ENCODE peak calls at places on chromosome 22, in ten cellular contexts. E is COR-L47; O is spleen; C is HL-60; Q is stimulated activated CD4-positive, alpha-beta T cell treated with anti-CD3 and anti-CD28 coated beads, Interleukin-1b, Interleukin-23, amount 100 ng/mL, for 24 hours; Z is neuronal stem cell; K is ovary; V is activated gamma-delta T cell treated with Interleukin-2 at 50 U/mL for 16 hours; S is HCT116; U is KBM-7. X is an unnamed sample.

GRCh38 chr22:41650229-41650628 is 29.1 kb downstream of the XRCC6 start:
- DNase-seq in Z (no peak), Q (no peak), V (no peak), S (no peak), O (no peak), E (no peak), C (no peak), K (no peak), U (no peak), X (no peak)

GRCh38 chr22:18954333-18954732 is 18.2 kb upstream of the PRODH start:
- DNase-seq in U (peak; percentile 74), O (peak; percentile 92), Z (peak; percentile 65), K (peak; percentile 79), E (peak; percentile 52), C (no peak), S (no peak), V (peak; percentile 53), Q (peak; percentile 34), X (peak; percentile 78)

GRCh38 chr22:17486313-17486712 is 77.0 kb upstream of the SLC25A18 start:
- DNase-seq in E (no peak), V (no peak), S (no peak), K (peak; percentile 35), O (no peak), U (no peak), Q (no peak), C (no peak), Z (no peak), X (no peak)

GRCh38 chr22:20436309-20437252 is 1.0 kb downstream of the SCARF2 start:
- DNase-seq in Z (peak; percentile 50), Q (no peak), C (no peak), E (no peak), S (no peak), U (no peak), K (peak; percentile 73), V (no peak), O (peak; percentile 80), X (no peak)

GRCh38 chr22:42683599-42684283 is 34.5 kb upstream of the CYB5R3 start:
- DNase-seq in Q (no peak), Z (no peak), S (no peak), C (no peak), O (no peak), U (no peak), V (no peak), K (peak; percentile 64), E (no peak), X (no peak)

GRCh38 chr22:33166206-33166605 is 108.0 kb upstream of the SYN3 start:
- DNase-seq in Z (no peak), Q (no peak), O (no peak), S (no peak), E (no peak), C (no peak), V (no peak), K (no peak), U (no peak), X (no peak)

GRCh38 chr22:38963872-38964271 is 6.5 kb downstream of the APOBEC3A start:
- DNase-seq in O (peak; percentile 56), E (no peak), K (no peak), S (no peak), Q (no peak), C (no peak), Z (no peak), U (no peak), V (no peak), X (no peak)

GRCh38 chr22:32317524-32317923 is 40.1 kb upstream of the RFPL3 start:
- DNase-seq in Z (no peak), Q (no peak), E (no peak), U (no peak), K (peak; percentile 2), C (no peak), V (no peak), O (no peak), S (no peak), X (no peak)

GRCh38 chr22:29032014-29032475 is 29.6 kb downstream of the C22orf31 start:
- DNase-seq in U (no peak), E (no peak), Z (no peak), Q (no peak), C (no peak), V (no peak), K (no peak), S (no peak), O (no peak), X (no peak)

GRCh38 chr22:30823015-30823370 is 128.3 kb downstream of the OSBP2 start:
- DNase-seq in Z (no peak), U (no peak), E (no peak), O (no peak), K (no peak), Q (no peak), C (no peak), S (no peak), V (no peak), X (no peak)

GRCh38 chr22:20836987-20837823 is 21.4 kb downstream of the PI4KA start:
- DNase-seq in O (no peak), K (no peak), Q (no peak), S (no peak), U (no peak), Z (no peak), E (no peak), V (no peak), C (no peak), X (no peak)

GRCh38 chr22:49534386-49534785 is 293.3 kb downstream of the BRD1 start:
- DNase-seq in U (no peak), V (no peak), O (peak; percentile 57), Q (no peak), E (no peak), S (no peak), K (peak; percentile 19), C (no peak), Z (no peak), X (no peak)

GRCh38 chr22:37906364-37907008 is 389 bp downstream of the MICALL1 start:
- DNase-seq in Z (no peak), K (peak; percentile 58), U (no peak), S (no peak), O (peak; percentile 89), E (no peak), C (no peak), Q (no peak), V (peak; percentile 33), X (no peak)

GRCh38 chr22:26632422-26633155 is 10.8 kb downstream of the CRYBA4 start:
- DNase-seq in Z (no peak), C (no peak), V (no peak), S (no peak), K (no peak), Q (no peak), U (peak; percentile 85), O (no peak), E (no peak), X (no peak)

GRCh38 chr22:19785461-19786263 is 25.1 kb downstream of the TBX1 start:
- DNase-seq in Q (no peak), O (peak; percentile 45), V (no peak), K (no peak), E (no peak), U (no peak), C (no peak), S (no peak), Z (no peak), X (no peak)

GRCh38 chr22:29480512-29481264 is 670 bp downstream of the NEFH start:
- DNase-seq in V (no peak), U (no peak), E (no peak), Q (no peak), K (peak; percentile 84), C (peak; percentile 85), Z (no peak), S (no peak), O (no peak), X (no peak)

GRCh38 chr22:35154937-35155387 is 89.0 kb downstream of the ISX start:
- DNase-seq in C (peak; percentile 8), O (peak; percentile 67), K (peak; percentile 47), Z (peak; percentile 56), E (peak; percentile 40), Q (no peak), S (peak; percentile 57), V (no peak), U (peak; percentile 54), X (peak; percentile 57)

GRCh38 chr22:36741204-36741793 is 34.6 kb downstream of the IFT27 start:
- DNase-seq in V (no peak), U (no peak), O (no peak), K (no peak), Q (no peak), Z (no peak), C (no peak), S (peak; percentile 46), E (no peak), X (no peak)

X was measured in progenitor cell of endocrine pancreas.